ENCODE peak calls at places on chromosomes 2 and 18, in ten cellular contexts. L is MCF 10A, V is SW480, D is NCI-H1436, K is occipital lobe, E is neural progenitor cell, I is left colon, S is cardiac septum, A is GM13977, B is RWPE1. Q is an unnamed sample.
A peak's percentile ranks its signal among the peaks of the same experiment; 100 is the strongest.

GRCh38 chr2:218289639-218290315 is 2.5 kb downstream of the TMBIM1 start:
- DNase-seq in B (no peak), D (no peak), K (no peak), E (no peak), S (no peak), I (no peak), L (peak; percentile 69), A (no peak), V (no peak), Q (peak; percentile 43)

GRCh38 chr18:37019157-37019571 is 190.2 kb downstream of the KIAA1328 start:
- DNase-seq in E (peak; percentile 42), K (no peak), A (no peak), I (no peak), L (peak; percentile 59), D (no peak), V (no peak), B (peak; percentile 2), S (no peak), Q (no peak)

GRCh38 chr18:44130365-44130942 is 550.2 kb upstream of the SETBP1 start:
- DNase-seq in S (no peak), L (peak; percentile 61), E (peak; percentile 75), K (no peak), B (peak; percentile 12), A (peak; percentile 45), I (no peak), V (peak; percentile 0), D (peak; percentile 55), Q (peak; percentile 55)

GRCh38 chr2:177553176-177553909 is 160.8 kb downstream of the AGPS start:
- DNase-seq in I (no peak), S (no peak), K (no peak), E (no peak), D (no peak), L (peak; percentile 38), A (no peak), V (peak; percentile 29), B (peak; percentile 14), Q (no peak)

GRCh38 chr2:79447462-79447861 is 65.4 kb upstream of the CTNNA2 start:
- DNase-seq in L (no peak), K (no peak), B (no peak), D (no peak), E (no peak), S (no peak), I (no peak), V (no peak), A (no peak), Q (no peak)

GRCh38 chr2:120134263-120134662 is 88.9 kb downstream of the TMEM185B start:
- DNase-seq in K (no peak), L (peak; percentile 96), I (no peak), A (no peak), V (no peak), E (no peak), S (no peak), B (peak; percentile 51), D (no peak), Q (no peak)

GRCh38 chr2:235793163-235793752 is 299.4 kb downstream of the AGAP1 start:
- DNase-seq in D (no peak), K (no peak), B (peak; percentile 40), I (no peak), V (peak; percentile 8), S (no peak), L (peak; percentile 45), A (no peak), E (peak; percentile 42), Q (no peak)

GRCh38 chr2:53476800-53477199 is 290.8 kb upstream of the CHAC2 start:
- DNase-seq in K (no peak), A (no peak), S (no peak), B (no peak), E (no peak), I (no peak), V (no peak), L (no peak), D (no peak), Q (no peak)

GRCh38 chr2:186544255-186544675 is 45.6 kb upstream of the ITGAV start:
- DNase-seq in L (peak; percentile 86), A (no peak), K (no peak), B (peak; percentile 86), V (peak; percentile 45), I (no peak), S (no peak), D (no peak), E (peak; percentile 45), Q (no peak)

GRCh38 chr2:79994161-79994560 is 310.4 kb downstream of the LRRTM1 start:
- DNase-seq in K (no peak), D (no peak), V (peak; percentile 60), E (no peak), I (no peak), B (no peak), A (no peak), L (peak; percentile 41), S (no peak), Q (no peak)

GRCh38 chr2:235493775-235494715 is at the start of gene AGAP1:
- DNase-seq in I (peak; percentile 87), L (peak; percentile 83), V (peak; percentile 78), A (peak; percentile 63), K (peak; percentile 87), S (peak; percentile 88), D (peak; percentile 63), B (peak; percentile 85), E (peak; percentile 96), Q (peak; percentile 92)

GRCh38 chr2:183996825-183997823 is 601.2 kb upstream of the ZNF804A start:
- DNase-seq in E (no peak), B (no peak), L (no peak), I (no peak), K (no peak), D (peak; percentile 28), S (no peak), A (no peak), V (no peak), Q (no peak)

GRCh38 chr2:167335627-167336026 is 447.3 kb downstream of the XIRP2 start:
- DNase-seq in B (no peak), K (no peak), S (no peak), A (no peak), V (no peak), D (no peak), E (no peak), L (peak; percentile 12), I (no peak), Q (no peak)

GRCh38 chr2:192414794-192415193 is 220.1 kb upstream of the TMEFF2 start:
- DNase-seq in B (no peak), I (no peak), E (no peak), S (peak; percentile 71), A (no peak), V (no peak), L (no peak), K (no peak), D (no peak), Q (no peak)

GRCh38 chr18:76699923-76700322 is 122.4 kb upstream of the ZNF236 start:
- DNase-seq in D (no peak), E (no peak), A (no peak), I (no peak), V (no peak), L (no peak), K (no peak), S (no peak), B (no peak), Q (no peak)

GRCh38 chr2:96407041-96407918 is 71.7 kb downstream of the NCAPH start:
- DNase-seq in E (peak; percentile 81), K (peak; percentile 68), S (peak; percentile 41), I (peak; percentile 57), A (peak; percentile 87), B (peak; percentile 74), V (peak; percentile 87), L (peak; percentile 76), D (peak; percentile 58), Q (peak; percentile 70)

GRCh38 chr2:64932327-64933216 is 56.6 kb upstream of the SLC1A4 start:
- DNase-seq in V (no peak), D (no peak), A (peak; percentile 73), K (no peak), L (no peak), B (no peak), E (no peak), I (no peak), S (no peak), Q (no peak)

GRCh38 chr2:15506231-15506819 is 54.8 kb downstream of the NBAS start:
- DNase-seq in B (no peak), A (no peak), V (no peak), I (no peak), D (no peak), L (no peak), K (no peak), E (no peak), S (no peak), Q (no peak)

GRCh38 chr18:58868440-58868839 is 3.8 kb downstream of the ZNF532 start:
- DNase-seq in B (no peak), V (no peak), S (no peak), L (no peak), I (no peak), D (no peak), K (no peak), E (no peak), A (no peak), Q (no peak)

GRCh38 chr2:133200684-133201421 is 367.4 kb downstream of the NCKAP5 start:
- DNase-seq in A (no peak), S (no peak), D (no peak), V (peak; percentile 62), K (no peak), I (no peak), L (peak; percentile 61), E (no peak), B (peak; percentile 71), Q (no peak)

GRCh38 chr2:233821709-233822100 is 32.6 kb downstream of the HJURP start:
- DNase-seq in S (no peak), I (no peak), V (no peak), B (no peak), A (no peak), L (no peak), D (no peak), K (no peak), E (no peak), Q (no peak)

GRCh38 chr2:10190737-10191532 is 68.4 kb downstream of the RRM2 start:
- DNase-seq in B (no peak), S (no peak), L (no peak), D (no peak), K (no peak), V (no peak), E (no peak), I (no peak), A (no peak), Q (no peak)

GRCh38 chr2:67037655-67038054 is 359.5 kb upstream of the ETAA1 start:
- DNase-seq in K (no peak), E (no peak), S (no peak), B (no peak), D (peak; percentile 52), I (peak; percentile 30), L (no peak), A (no peak), V (peak; percentile 65), Q (no peak)

GRCh38 chr2:232970051-232970450 is 43.0 kb downstream of the NGEF start:
- DNase-seq in L (no peak), K (no peak), A (no peak), E (no peak), D (no peak), B (no peak), V (no peak), S (no peak), I (no peak), Q (no peak)

GRCh38 chr2:11698009-11698922 is 28.3 kb upstream of the NTSR2 start:
- DNase-seq in K (peak; percentile 61), E (no peak), L (peak; percentile 68), I (peak; percentile 70), V (no peak), B (no peak), A (no peak), S (no peak), D (no peak), Q (peak; percentile 89)

GRCh38 chr18:47928466-47928865 is 2.0 kb downstream of the SMAD2 start:
- DNase-seq in A (no peak), L (peak; percentile 23), E (no peak), V (no peak), I (no peak), D (no peak), K (no peak), S (no peak), B (no peak), Q (no peak)

GRCh38 chr2:16546128-16546754 is 119.4 kb downstream of the CYRIA start:
- DNase-seq in S (no peak), E (peak; percentile 91), B (peak; percentile 26), V (peak; percentile 56), K (no peak), L (peak; percentile 84), I (no peak), A (no peak), D (no peak), Q (no peak)

GRCh38 chr2:12979066-12979465 is 262.3 kb downstream of the TRIB2 start:
- DNase-seq in A (no peak), E (no peak), L (peak; percentile 84), D (no peak), B (peak; percentile 48), I (no peak), S (no peak), V (no peak), K (no peak), Q (no peak)